ENCODE peak calls at places on chromosomes 7 and 10, in four cellular contexts. U is endothelial cell of umbilical vein, N is GM23248, J is prostate gland. W is an unnamed sample. For H3K4me1, the result is how much of the 10 kb centered on the place peaks cover.

GRCh38 chr10:4407783-4408182 is 418.2 kb upstream of the AKR1E2 start:
- DNase-seq in U (peak), N (peak), J (no peak), W (no peak)

GRCh38 chr7:102455596-102455995 is 9.1 kb downstream of the ALKBH4 start:
- DNase-seq in U (no peak), N (no peak), J (no peak), W (no peak)

GRCh38 chr10:79335094-79335469 is 12.2 kb upstream of the PPIF start:
- DNase-seq in U (no peak), N (no peak), J (no peak), W (no peak)

GRCh38 chr7:106369349-106369748 is 84.6 kb upstream of the NAMPT start:
- DNase-seq in U (peak), N (peak), J (no peak), W (no peak)

GRCh38 chr10:80148166-80148805 is 15.8 kb downstream of the PLAC9 start:
- DNase-seq in U (no peak), N (no peak), J (no peak), W (no peak)

GRCh38 chr10:35129185-35129674 is 2.6 kb downstream of the CREM start:
- DNase-seq in U (peak), N (peak), J (no peak), W (no peak)

GRCh38 chr7:149624419-149625338 is 127.1 kb upstream of the ZNF746 start:
- DNase-seq in U (peak), N (peak), J (peak), W (peak)

GRCh38 chr10:91887075-91887899 is 22.0 kb downstream of the FGFBP3 start:
- DNase-seq in U (peak), N (peak), J (no peak), W (peak)

GRCh38 chr10:3397231-3397630 is 224.6 kb upstream of the PITRM1 start:
- DNase-seq in U (no peak), N (peak), J (no peak), W (no peak)

GRCh38 chr7:87982163-87982562 is 48.1 kb downstream of the ADAM22 start:
- DNase-seq in U (no peak), N (no peak), J (no peak), W (no peak)
- H3K4me1 ChIP-seq in U (under half), N (under half), J (under half), W (under half)

GRCh38 chr7:7156663-7157062 is 25.7 kb upstream of the C1GALT1 start:
- DNase-seq in U (no peak), N (peak), J (no peak), W (no peak)
- H3K4me1 ChIP-seq in U (under half), N (under half), J (under half), W (half or more)

GRCh38 chr10:125661942-125662515 is 20.9 kb downstream of the TEX36 start:
- DNase-seq in U (no peak), N (peak), J (no peak), W (no peak)
- H3K4me1 ChIP-seq in U (under half), N (under half), J (under half), W (under half)

GRCh38 chr7:159036916-159037605 is 107.6 kb downstream of the VIPR2 start:
- DNase-seq in U (no peak), N (no peak), J (no peak), W (no peak)

GRCh38 chr7:159039716-159040115 is 105.0 kb downstream of the VIPR2 start:
- DNase-seq in U (no peak), N (no peak), J (no peak), W (no peak)

GRCh38 chr7:159040146-159040545 is 104.5 kb downstream of the VIPR2 start:
- DNase-seq in U (no peak), N (no peak), J (no peak), W (no peak)

GRCh38 chr7:159035571-159036073 is 109.0 kb downstream of the VIPR2 start:
- DNase-seq in U (no peak), N (no peak), J (no peak), W (no peak)

DNA sequence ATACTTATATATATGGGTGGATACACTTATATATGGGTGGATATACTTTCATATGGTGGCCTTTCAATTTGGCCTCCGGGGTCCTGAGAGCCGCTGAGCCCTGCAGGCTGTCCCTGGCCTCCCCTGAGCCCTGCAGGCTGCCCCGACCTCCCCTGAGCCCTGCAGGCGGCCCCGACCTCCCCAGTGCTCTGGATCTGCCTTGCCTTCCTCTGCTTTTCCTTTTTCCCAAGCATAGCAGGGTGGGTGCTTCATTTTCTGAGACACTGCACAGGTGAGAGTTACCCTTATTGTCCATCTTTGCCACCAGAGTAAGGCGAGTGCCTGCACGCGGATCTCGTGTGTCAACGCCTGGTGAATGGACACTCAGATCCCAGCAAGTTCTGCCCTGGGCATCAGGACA is 106.6 kb downstream of the VIPR2 start:
- DNase-seq in U (no peak), N (no peak), J (no peak), W (no peak)
- H3K4me1 ChIP-seq in U (under half), N (under half), J (under half), W (under half)